ENCODE peak calls at places on chromosomes 11 and 22, in seven cellular contexts. R, G, Z, U, L, P and A are unnamed samples.

GRCh38 chr11:46264976-46265375 is 12.5 kb upstream of the CREB3L1 start:
- DNase-seq in L (no peak), P (no peak), U (no peak), G (no peak), R (no peak), Z (no peak), A (no peak)

GRCh38 chr22:30362632-30363281 is 6.0 kb downstream of the CCDC157 start:
- DNase-seq in R (peak), P (no peak), U (peak), Z (no peak), L (peak), G (no peak), A (no peak)

GRCh38 chr11:68735125-68735524 is 16.2 kb downstream of the TESMIN start:
- DNase-seq in L (no peak), Z (no peak), G (no peak), U (no peak), P (no peak), R (no peak), A (no peak)

GRCh38 chr22:39661842-39662676 is 91.5 kb downstream of the CACNA1I start:
- DNase-seq in U (peak), R (peak), L (peak), P (no peak), G (no peak), Z (no peak), A (peak)

GRCh38 chr11:117618956-117619355 is 178.1 kb downstream of the DSCAML1 start:
- DNase-seq in R (no peak), G (no peak), L (peak), P (no peak), Z (peak), U (peak), A (no peak)

GRCh38 chr11:119421941-119422504 is 949 bp downstream of the THY1 start:
- DNase-seq in P (no peak), U (peak), Z (peak), R (no peak), G (peak), L (peak), A (peak)

GRCh38 chr11:7413961-7414728 is 71.2 kb upstream of the OLFML1 start:
- DNase-seq in P (peak), G (no peak), U (peak), R (no peak), L (peak), Z (no peak), A (no peak)

GRCh38 chr11:128592454-128592853 is 5.1 kb upstream of the ETS1 start:
- DNase-seq in L (no peak), G (no peak), Z (no peak), U (no peak), R (no peak), P (no peak), A (no peak)

GRCh38 chr22:38350444-38351359 is 33.5 kb upstream of the CSNK1E start:
- DNase-seq in P (no peak), Z (no peak), G (no peak), U (no peak), R (no peak), L (peak), A (no peak)

GRCh38 chr22:38346506-38346905 is 29.3 kb upstream of the CSNK1E start:
- DNase-seq in Z (no peak), G (no peak), L (no peak), P (no peak), U (no peak), R (no peak), A (no peak)

GRCh38 chr22:38347181-38347943 is 30.1 kb upstream of the CSNK1E start:
- DNase-seq in Z (no peak), G (no peak), R (no peak), L (no peak), U (no peak), P (no peak), A (no peak)

GRCh38 chr22:38347944-38348750 is 30.9 kb upstream of the CSNK1E start:
- DNase-seq in P (peak), Z (no peak), G (peak), U (no peak), R (peak), L (no peak), A (no peak)

DNA sequence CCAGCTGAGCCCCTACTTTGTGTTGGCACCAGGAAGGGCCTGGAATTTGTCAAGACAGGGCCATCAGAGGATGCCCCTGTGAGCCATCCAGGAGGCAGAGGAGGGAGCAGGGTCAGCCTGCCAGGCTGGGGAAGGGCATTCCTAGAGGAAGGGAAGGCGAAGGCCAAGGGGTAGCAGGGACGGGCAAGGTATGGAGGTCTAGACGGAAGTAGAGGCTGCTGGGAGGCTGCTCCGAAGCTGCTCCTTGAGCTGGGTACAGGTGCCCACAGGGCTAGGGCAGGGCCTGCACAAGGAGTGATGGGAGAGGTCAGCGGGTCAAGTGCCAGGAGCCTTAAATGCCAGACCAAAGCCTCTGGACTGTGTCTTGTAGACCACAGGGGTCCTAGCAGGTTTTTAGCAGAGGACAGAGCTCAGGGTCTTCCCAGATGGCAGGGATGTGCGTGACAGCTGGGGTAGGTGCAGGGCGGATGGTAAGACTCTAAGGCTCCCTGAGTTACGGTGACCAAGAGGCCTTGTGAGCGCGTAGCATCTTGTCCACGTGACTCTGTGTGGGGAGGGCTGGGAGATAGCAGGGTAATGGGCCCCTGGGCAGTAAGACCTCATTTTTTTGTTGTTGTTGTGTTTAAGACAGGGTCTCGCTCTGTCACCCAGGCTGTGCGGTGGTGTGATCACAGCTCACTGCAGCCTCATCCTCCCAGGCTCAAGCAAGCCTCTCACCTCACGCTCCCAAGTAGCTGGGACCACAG is 31.7 kb upstream of the CSNK1E start:
- DNase-seq in L (no peak), Z (no peak), U (no peak), P (no peak), R (no peak), G (no peak), A (no peak)
- H3K4me2 ChIP-seq in L (no peak), Z (no peak), U (no peak), P (no peak), R (peak), G (no peak), A (no peak)

DNA sequence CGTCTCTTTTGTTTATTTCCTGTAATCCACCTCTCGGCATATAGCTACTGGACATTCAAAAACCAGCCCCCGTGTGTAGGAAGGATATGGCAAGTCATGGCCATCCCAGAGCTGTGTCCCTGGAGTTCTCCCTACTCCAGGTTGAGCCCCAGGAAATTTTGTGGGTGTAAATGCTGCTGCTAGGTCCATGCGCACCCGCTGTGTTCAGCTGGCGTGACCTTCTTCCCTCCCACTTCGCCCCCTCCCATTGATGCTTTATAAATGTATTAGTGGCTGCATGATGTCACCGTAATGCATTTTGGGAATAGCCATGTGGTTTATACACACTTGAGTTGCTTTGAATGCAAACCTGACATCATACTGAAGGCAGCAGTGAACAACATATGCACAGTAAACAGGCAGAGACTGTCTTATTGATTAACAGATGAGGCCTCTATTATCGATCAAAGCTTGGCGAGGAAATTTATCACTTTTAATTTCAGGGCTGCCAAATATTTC is 113.7 kb upstream of the NNMT start:
- DNase-seq in L (no peak), P (no peak), R (no peak), U (no peak), G (no peak), Z (no peak), A (no peak)
- H3K4me2 ChIP-seq in L (no peak), P (no peak), R (no peak), U (no peak), G (no peak), Z (no peak), A (no peak)

DNA sequence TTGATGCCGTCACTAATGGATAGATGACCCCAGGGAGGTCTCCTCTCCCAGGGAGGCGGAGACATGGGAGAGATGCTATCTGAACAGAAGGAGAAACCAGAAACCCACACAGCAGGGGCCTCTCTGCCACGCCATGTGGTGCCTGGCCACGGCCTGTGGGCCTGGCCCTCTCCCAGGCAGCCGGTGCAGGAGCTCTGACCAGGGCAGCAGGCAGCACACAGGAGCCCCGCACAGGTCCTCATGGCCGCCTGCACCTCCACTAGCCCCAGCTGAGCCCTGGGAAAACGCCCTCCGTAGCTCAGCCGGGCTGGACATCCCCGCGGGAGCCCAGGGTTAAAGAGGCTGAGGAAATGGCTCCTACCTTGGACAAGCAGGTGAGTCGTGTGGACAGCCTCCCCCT is 19.8 kb downstream of the IGSF9B start:
- DNase-seq in U (no peak), R (no peak), G (no peak), L (no peak), P (no peak), Z (peak), A (no peak)
- H3K4me2 ChIP-seq in U (no peak), R (no peak), G (no peak), L (no peak), P (no peak), Z (no peak), A (no peak)

GRCh38 chr11:76550781-76551180 is 106.0 kb downstream of the EMSY start:
- DNase-seq in P (no peak), G (no peak), R (no peak), L (no peak), Z (no peak), U (no peak), A (no peak)
- H3K4me2 ChIP-seq in P (no peak), G (no peak), R (no peak), L (no peak), Z (no peak), U (no peak), A (no peak)

GRCh38 chr22:45775569-45776312 is 104.1 kb downstream of the ATXN10 start:
- DNase-seq in L (no peak), G (no peak), U (no peak), P (no peak), R (no peak), Z (no peak), A (no peak)
- H3K4me2 ChIP-seq in L (no peak), G (no peak), U (no peak), P (no peak), R (no peak), Z (no peak), A (no peak)

DNA sequence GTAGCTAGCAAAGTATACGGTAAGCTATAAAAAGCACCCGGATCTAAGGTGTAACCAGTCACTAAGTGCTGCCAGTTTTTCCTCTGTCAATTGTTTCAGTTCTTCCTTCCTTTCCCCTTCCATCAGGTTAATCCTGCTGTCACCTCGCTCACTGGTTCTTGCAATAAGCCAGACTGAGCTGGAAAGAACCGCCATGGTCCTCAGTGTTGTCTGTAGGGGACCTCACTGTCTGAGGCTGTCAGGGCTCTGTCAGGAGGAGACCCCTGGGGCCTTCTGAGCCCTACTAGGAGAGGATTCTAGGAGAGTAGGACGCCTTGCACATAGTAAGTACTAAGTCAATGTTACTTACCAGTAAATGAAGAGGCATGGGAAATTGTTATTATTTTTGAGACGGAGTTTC is 1.4 kb upstream of the TBC1D22A start:
- DNase-seq in Z (peak), L (no peak), U (no peak), P (no peak), R (no peak), G (no peak), A (no peak)
- H3K4me2 ChIP-seq in Z (peak), L (peak), U (no peak), P (peak), R (peak), G (peak), A (peak)